ENCODE peak calls at places on chromosomes 7 and 10, in five cellular contexts. One of them, this sample, is unnamed.

GRCh38 chr7:50534690-50535290 is 30.4 kb downstream of the DDC start:
- DNase-seq in esophagus squamous epithelium: no peak
- DNase-seq in SK-N-SH: peak
- DNase-seq in vagina: no peak
- DNase-seq in fibroblast of lung: peak
- DNase-seq in this sample: peak

GRCh38 chr10:48800283-48800675 is 115.6 kb downstream of the WDFY4 start:
- DNase-seq in fibroblast of lung: no peak
- DNase-seq in esophagus squamous epithelium: no peak
- DNase-seq in SK-N-SH: no peak
- DNase-seq in vagina: no peak
- DNase-seq in this sample: no peak

GRCh38 chr7:134639061-134639460 is 7.6 kb upstream of the BPGM start:
- DNase-seq in vagina: no peak
- DNase-seq in SK-N-SH: no peak
- DNase-seq in fibroblast of lung: no peak
- DNase-seq in esophagus squamous epithelium: no peak
- DNase-seq in this sample: no peak

GRCh38 chr10:80081801-80082750 is 3.6 kb downstream of the TMEM254 start:
- DNase-seq in SK-N-SH: no peak
- DNase-seq in vagina: no peak
- DNase-seq in fibroblast of lung: no peak
- DNase-seq in esophagus squamous epithelium: no peak
- DNase-seq in this sample: peak

GRCh38 chr10:86349474-86349873 is 17.1 kb downstream of the GRID1 start:
- DNase-seq in SK-N-SH: peak
- DNase-seq in vagina: no peak
- DNase-seq in fibroblast of lung: no peak
- DNase-seq in esophagus squamous epithelium: no peak
- DNase-seq in this sample: no peak

GRCh38 chr10:24513155-24513554 is 210.5 kb downstream of the ARHGAP21 start:
- DNase-seq in SK-N-SH: no peak
- DNase-seq in fibroblast of lung: peak
- DNase-seq in esophagus squamous epithelium: no peak
- DNase-seq in vagina: no peak
- DNase-seq in this sample: peak

GRCh38 chr10:132408367-132408781 is 11.4 kb downstream of the PWWP2B start:
- DNase-seq in fibroblast of lung: no peak
- DNase-seq in esophagus squamous epithelium: no peak
- DNase-seq in SK-N-SH: no peak
- DNase-seq in vagina: no peak
- DNase-seq in this sample: no peak

GRCh38 chr7:19558527-19558926 is 150.3 kb downstream of the POLR1F start:
- DNase-seq in SK-N-SH: no peak
- DNase-seq in vagina: no peak
- DNase-seq in esophagus squamous epithelium: no peak
- DNase-seq in fibroblast of lung: peak
- DNase-seq in this sample: peak

GRCh38 chr7:69776611-69777010 is 178.3 kb downstream of the AUTS2 start:
- DNase-seq in esophagus squamous epithelium: no peak
- DNase-seq in fibroblast of lung: peak
- DNase-seq in vagina: no peak
- DNase-seq in SK-N-SH: no peak
- DNase-seq in this sample: peak

GRCh38 chr7:2920956-2921708 is 77.0 kb upstream of the GNA12 start:
- DNase-seq in esophagus squamous epithelium: no peak
- DNase-seq in fibroblast of lung: no peak
- DNase-seq in SK-N-SH: peak
- DNase-seq in vagina: no peak
- DNase-seq in this sample: no peak

GRCh38 chr10:89785095-89785494 is 83.7 kb downstream of the KIF20B start:
- DNase-seq in esophagus squamous epithelium: no peak
- DNase-seq in fibroblast of lung: no peak
- DNase-seq in SK-N-SH: no peak
- DNase-seq in vagina: no peak
- DNase-seq in this sample: peak

GRCh38 chr7:44375236-44375699 is 49.9 kb upstream of the CAMK2B start:
- DNase-seq in esophagus squamous epithelium: no peak
- DNase-seq in vagina: no peak
- DNase-seq in SK-N-SH: peak
- DNase-seq in fibroblast of lung: no peak
- DNase-seq in this sample: no peak

GRCh38 chr7:18708204-18708603 is 212.7 kb downstream of the HDAC9 start:
- DNase-seq in esophagus squamous epithelium: no peak
- DNase-seq in SK-N-SH: no peak
- DNase-seq in fibroblast of lung: no peak
- DNase-seq in vagina: no peak
- DNase-seq in this sample: no peak

GRCh38 chr7:143379607-143380263 is 1.4 kb upstream of the ZYX start:
- DNase-seq in fibroblast of lung: no peak
- DNase-seq in SK-N-SH: peak
- DNase-seq in esophagus squamous epithelium: no peak
- DNase-seq in vagina: no peak
- DNase-seq in this sample: no peak

GRCh38 chr7:157415486-157415885 is 78.7 kb downstream of the DNAJB6 start:
- DNase-seq in esophagus squamous epithelium: no peak
- DNase-seq in fibroblast of lung: no peak
- DNase-seq in vagina: no peak
- DNase-seq in SK-N-SH: no peak
- DNase-seq in this sample: no peak

GRCh38 chr7:44982535-44982923 is 3.7 kb upstream of the MYO1G start:
- DNase-seq in vagina: no peak
- DNase-seq in SK-N-SH: no peak
- DNase-seq in fibroblast of lung: no peak
- DNase-seq in esophagus squamous epithelium: no peak
- DNase-seq in this sample: no peak

GRCh38 chr7:135706858-135707569 is 21.0 kb downstream of the SLC13A4 start:
- DNase-seq in SK-N-SH: no peak
- DNase-seq in esophagus squamous epithelium: no peak
- DNase-seq in fibroblast of lung: no peak
- DNase-seq in vagina: no peak
- DNase-seq in this sample: no peak

GRCh38 chr7:2602736-2603387 is 28.9 kb upstream of the TTYH3 start:
- DNase-seq in vagina: no peak
- DNase-seq in SK-N-SH: peak
- DNase-seq in esophagus squamous epithelium: no peak
- DNase-seq in fibroblast of lung: no peak
- DNase-seq in this sample: no peak

DNA sequence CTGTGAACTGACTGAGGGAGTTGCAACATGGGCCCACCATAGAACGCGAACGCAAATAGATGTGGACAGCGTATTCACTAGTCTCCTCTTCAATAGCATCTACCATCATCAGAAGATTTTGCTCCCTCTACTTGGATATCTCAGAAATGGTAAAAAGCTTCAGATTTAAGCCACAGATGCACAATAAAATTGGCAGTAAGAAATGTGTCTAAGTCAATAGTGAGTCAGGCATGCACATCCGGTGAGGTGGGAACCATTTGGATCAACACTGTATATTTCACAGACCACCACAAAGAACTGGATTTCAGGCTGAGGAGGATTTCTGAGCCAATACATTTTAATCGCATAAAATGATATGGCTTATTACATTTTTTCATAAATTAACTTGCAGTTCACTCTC is 111.5 kb upstream of the ADAM12 start:
- DNase-seq in fibroblast of lung: peak
- DNase-seq in vagina: no peak
- DNase-seq in SK-N-SH: no peak
- DNase-seq in esophagus squamous epithelium: no peak
- DNase-seq in this sample: no peak
- H3K4me3 ChIP-seq in fibroblast of lung: no peak
- H3K4me3 ChIP-seq in vagina: no peak
- H3K4me3 ChIP-seq in SK-N-SH: no peak
- H3K4me3 ChIP-seq in esophagus squamous epithelium: no peak
- H3K4me3 ChIP-seq in this sample: no peak

DNA sequence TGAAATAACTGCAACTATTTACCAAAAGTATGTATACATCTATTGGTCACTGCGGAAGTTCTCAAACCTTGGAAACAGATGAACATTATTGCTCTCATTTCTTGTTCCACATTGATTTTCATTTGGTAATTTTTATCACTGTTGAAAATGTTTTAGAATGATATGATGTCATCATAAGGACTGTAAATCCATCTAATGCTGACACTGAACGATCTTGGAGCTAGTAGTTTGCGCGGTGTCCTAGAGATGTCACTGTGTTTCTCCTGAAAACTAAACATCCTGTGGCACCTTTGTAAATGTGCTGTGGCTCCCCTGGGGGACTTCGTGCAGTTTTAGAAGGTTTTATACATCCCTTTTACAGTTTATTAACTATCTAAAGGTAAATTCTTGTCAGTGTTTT is 73.5 kb downstream of the DNAJB9 start:
- DNase-seq in vagina: no peak
- DNase-seq in SK-N-SH: no peak
- DNase-seq in fibroblast of lung: no peak
- DNase-seq in esophagus squamous epithelium: no peak
- DNase-seq in this sample: no peak
- TF ChIP-seq CTCF in vagina: no peak
- TF ChIP-seq CTCF in SK-N-SH: no peak
- TF ChIP-seq CTCF in fibroblast of lung: no peak
- TF ChIP-seq CTCF in esophagus squamous epithelium: no peak
- TF ChIP-seq CTCF in this sample: no peak

GRCh38 chr10:68154211-68154497 is 44.9 kb downstream of the MYPN start:
- DNase-seq in esophagus squamous epithelium: no peak
- DNase-seq in vagina: no peak
- DNase-seq in SK-N-SH: peak
- DNase-seq in fibroblast of lung: peak
- DNase-seq in this sample: peak
- H3K4me3 ChIP-seq in esophagus squamous epithelium: no peak
- H3K4me3 ChIP-seq in vagina: no peak
- H3K4me3 ChIP-seq in SK-N-SH: peak
- H3K4me3 ChIP-seq in fibroblast of lung: no peak
- H3K4me3 ChIP-seq in this sample: no peak

GRCh38 chr10:129659881-129660280 is 192.8 kb downstream of the MGMT start:
- DNase-seq in esophagus squamous epithelium: no peak
- DNase-seq in SK-N-SH: no peak
- DNase-seq in fibroblast of lung: no peak
- DNase-seq in vagina: no peak
- DNase-seq in this sample: peak

GRCh38 chr10:129657297-129657974 is 190.4 kb downstream of the MGMT start:
- DNase-seq in fibroblast of lung: no peak
- DNase-seq in esophagus squamous epithelium: no peak
- DNase-seq in vagina: no peak
- DNase-seq in SK-N-SH: no peak
- DNase-seq in this sample: no peak

GRCh38 chr10:129658673-129659072 is 191.6 kb downstream of the MGMT start:
- DNase-seq in vagina: no peak
- DNase-seq in SK-N-SH: no peak
- DNase-seq in esophagus squamous epithelium: no peak
- DNase-seq in fibroblast of lung: no peak
- DNase-seq in this sample: no peak

GRCh38 chr10:129656642-129657041 is 189.6 kb downstream of the MGMT start:
- DNase-seq in fibroblast of lung: no peak
- DNase-seq in SK-N-SH: no peak
- DNase-seq in vagina: no peak
- DNase-seq in esophagus squamous epithelium: no peak
- DNase-seq in this sample: no peak

GRCh38 chr10:129662386-129662785 is 195.3 kb downstream of the MGMT start:
- DNase-seq in esophagus squamous epithelium: no peak
- DNase-seq in SK-N-SH: no peak
- DNase-seq in vagina: no peak
- DNase-seq in fibroblast of lung: no peak
- DNase-seq in this sample: peak
- TF ChIP-seq CTCF in esophagus squamous epithelium: no peak
- TF ChIP-seq CTCF in SK-N-SH: no peak
- TF ChIP-seq CTCF in vagina: no peak
- TF ChIP-seq CTCF in fibroblast of lung: no peak
- TF ChIP-seq CTCF in this sample: peak

GRCh38 chr10:123149162-123149567 is 1.2 kb downstream of the HMX2 start:
- DNase-seq in esophagus squamous epithelium: no peak
- DNase-seq in SK-N-SH: peak
- DNase-seq in vagina: no peak
- DNase-seq in fibroblast of lung: no peak
- DNase-seq in this sample: no peak
- H3K4me3 ChIP-seq in esophagus squamous epithelium: peak
- H3K4me3 ChIP-seq in SK-N-SH: no peak
- H3K4me3 ChIP-seq in vagina: no peak
- H3K4me3 ChIP-seq in fibroblast of lung: no peak
- H3K4me3 ChIP-seq in this sample: no peak

This sample was measured in AG10803.